ENCODE peak calls at places on chromosome 18, in five cellular contexts. U, J, R, S and H are unnamed samples.
A peak's percentile ranks its signal among the peaks of the same experiment; 100 is the strongest.

GRCh38 chr18:8976606-8977005 is 125.9 kb upstream of the NDUFV2 start:
- DNase-seq in U (no peak), J (no peak), R (peak; percentile 76), S (no peak), H (no peak)

GRCh38 chr18:63889641-63890040 is 2.1 kb downstream of the SERPINB2 start:
- DNase-seq in U (no peak), J (no peak), R (no peak), S (no peak), H (no peak)

GRCh38 chr18:52426462-52426861 is 86.5 kb downstream of the DCC start:
- DNase-seq in U (no peak), J (no peak), R (no peak), S (no peak), H (no peak)

GRCh38 chr18:43744960-43745740 is 467.9 kb upstream of the SYT4 start:
- DNase-seq in U (no peak), J (no peak), R (no peak), S (no peak), H (no peak)

GRCh38 chr18:29271496-29271895 is 1094.6 kb upstream of the CDH2 start:
- DNase-seq in U (no peak), J (no peak), R (peak; percentile 43), S (no peak), H (no peak)

GRCh38 chr18:5091741-5092140 is 105.3 kb downstream of the AKAIN1 start:
- DNase-seq in U (no peak), J (no peak), R (no peak), S (no peak), H (no peak)

GRCh38 chr18:59624384-59624760 is 72.9 kb downstream of the CCBE1 start:
- DNase-seq in U (no peak), J (no peak), R (no peak), S (no peak), H (no peak)

GRCh38 chr18:8778824-8779223 is 73.5 kb downstream of the MTCL1 start:
- DNase-seq in U (no peak), J (no peak), R (no peak), S (no peak), H (no peak)

GRCh38 chr18:37489011-37489410 is 76.6 kb downstream of the CELF4 start:
- DNase-seq in U (no peak), J (no peak), R (no peak), S (no peak), H (no peak)

GRCh38 chr18:7921938-7922587 is 354.9 kb downstream of the PTPRM start:
- DNase-seq in U (no peak), J (no peak), R (peak; percentile 59), S (no peak), H (peak; percentile 26)

GRCh38 chr18:37422116-37422515 is 143.5 kb downstream of the CELF4 start:
- DNase-seq in U (no peak), J (peak; percentile 21), R (no peak), S (no peak), H (no peak)

GRCh38 chr18:72458256-72458655 is 85.9 kb downstream of the CBLN2 start:
- DNase-seq in U (no peak), J (no peak), R (no peak), S (no peak), H (no peak)

GRCh38 chr18:70025580-70025979 is 77.9 kb upstream of the CD226 start:
- DNase-seq in U (no peak), J (no peak), R (no peak), S (no peak), H (no peak)

GRCh38 chr18:59927246-59927825 is 27.5 kb downstream of the PMAIP1 start:
- DNase-seq in U (peak; percentile 51), J (no peak), R (peak; percentile 66), S (peak; percentile 58), H (no peak)

GRCh38 chr18:50266248-50266704 is at the start of gene CFAP53:
- DNase-seq in U (peak; percentile 91), J (peak; percentile 81), R (peak; percentile 84), S (peak; percentile 93), H (peak; percentile 85)

GRCh38 chr18:35672897-35673296 is 91.4 kb downstream of the GALNT1 start:
- DNase-seq in U (no peak), J (no peak), R (peak; percentile 77), S (no peak), H (no peak)

GRCh38 chr18:58526425-58527115 is 102.3 kb downstream of the ALPK2 start:
- DNase-seq in U (no peak), J (no peak), R (no peak), S (no peak), H (peak; percentile 88)

GRCh38 chr18:34999734-35000397 is 41.3 kb upstream of the MAPRE2 start:
- DNase-seq in U (no peak), J (no peak), R (no peak), S (no peak), H (no peak)

GRCh38 chr18:25230658-25231326 is 121.2 kb downstream of the ZNF521 start:
- DNase-seq in U (no peak), J (no peak), R (peak; percentile 90), S (no peak), H (no peak)

GRCh38 chr18:72086421-72086820 is 457.7 kb downstream of the CBLN2 start:
- DNase-seq in U (no peak), J (no peak), R (no peak), S (no peak), H (peak; percentile 32)

GRCh38 chr18:67154979-67155378 is 361.5 kb downstream of the DSEL start:
- DNase-seq in U (no peak), J (no peak), R (no peak), S (no peak), H (no peak)

GRCh38 chr18:22961156-22961555 is 28.0 kb downstream of the RBBP8 start:
- DNase-seq in U (no peak), J (no peak), R (no peak), S (no peak), H (no peak)

GRCh38 chr18:48826806-48827205 is 124.0 kb downstream of the SMAD7 start:
- DNase-seq in U (peak; percentile 3), J (no peak), R (no peak), S (no peak), H (no peak)

GRCh38 chr18:26765498-26765897 is 100.0 kb downstream of the AQP4 start:
- DNase-seq in U (no peak), J (no peak), R (no peak), S (no peak), H (no peak)

GRCh38 chr18:11861583-11862288 is 10.5 kb downstream of the CHMP1B start:
- DNase-seq in U (no peak), J (no peak), R (no peak), S (no peak), H (no peak)

GRCh38 chr18:42141439-42141838 is 186.4 kb downstream of the PIK3C3 start:
- DNase-seq in U (no peak), J (no peak), R (peak; percentile 2), S (no peak), H (peak; percentile 9)

GRCh38 chr18:59300676-59301285 is 17.7 kb downstream of the CPLX4 start:
- DNase-seq in U (no peak), J (no peak), R (no peak), S (no peak), H (no peak)

GRCh38 chr18:6881034-6881800 is 151.7 kb downstream of the ARHGAP28 start:
- DNase-seq in U (no peak), J (no peak), R (peak; percentile 60), S (no peak), H (no peak)

GRCh38 chr18:3156325-3156640 is 63.5 kb downstream of the MYOM1 start:
- DNase-seq in U (no peak), J (no peak), R (no peak), S (no peak), H (no peak)

GRCh38 chr18:78934551-78935225 is 44.9 kb upstream of the SALL3 start:
- DNase-seq in U (no peak), J (no peak), R (no peak), S (no peak), H (no peak)

GRCh38 chr18:66795011-66795410 is 191.1 kb upstream of the CDH19 start:
- DNase-seq in U (no peak), J (no peak), R (no peak), S (no peak), H (no peak)

GRCh38 chr18:70337139-70337972 is 48.5 kb downstream of the SOCS6 start:
- DNase-seq in U (no peak), J (no peak), R (peak; percentile 92), S (no peak), H (peak; percentile 59)

GRCh38 chr18:45207328-45207727 is 407.9 kb upstream of the SLC14A2 start:
- DNase-seq in U (no peak), J (no peak), R (no peak), S (no peak), H (no peak)

GRCh38 chr18:57630759-57631660 is 9.4 kb upstream of the NARS1 start:
- DNase-seq in U (no peak), J (no peak), R (no peak), S (peak; percentile 71), H (no peak)

GRCh38 chr18:79568543-79569205 is 110.9 kb upstream of the CTDP1 start:
- DNase-seq in U (no peak), J (no peak), R (no peak), S (no peak), H (no peak)

GRCh38 chr18:37452015-37452414 is 113.6 kb downstream of the CELF4 start:
- DNase-seq in U (no peak), J (no peak), R (no peak), S (no peak), H (no peak)

GRCh38 chr18:8751692-8752091 is 46.3 kb downstream of the MTCL1 start:
- DNase-seq in U (no peak), J (no peak), R (no peak), S (no peak), H (no peak)

GRCh38 chr18:64318547-64318946 is 169.7 kb upstream of the LINC00305 start:
- DNase-seq in U (no peak), J (no peak), R (no peak), S (no peak), H (no peak)

GRCh38 chr18:68316636-68317035 is 398.3 kb downstream of the TMX3 start:
- DNase-seq in U (no peak), J (no peak), R (peak; percentile 28), S (no peak), H (no peak)